ENCODE peak calls at places on chromosomes 13 and 19, in six cellular contexts. J, P, Y, V, B and M are unnamed samples.

GRCh38 chr13:43154083-43154739 is 130.8 kb downstream of the DNAJC15 start:
- DNase-seq in J (peak), P (no peak), Y (no peak), V (no peak), B (no peak), M (no peak)

GRCh38 chr13:99778500-99778899 is 193.1 kb downstream of the ZIC5 start:
- DNase-seq in J (no peak), P (no peak), Y (no peak), V (no peak), B (no peak), M (no peak)

GRCh38 chr19:38759590-38760003 is 13.7 kb downstream of the LGALS7 start:
- DNase-seq in J (no peak), P (no peak), Y (no peak), V (no peak), B (no peak), M (no peak)

GRCh38 chr13:86383151-86383550 is 583.9 kb upstream of the SLITRK6 start:
- DNase-seq in J (no peak), P (no peak), Y (no peak), V (no peak), B (no peak), M (no peak)

GRCh38 chr19:58349590-58349989 is 3.7 kb downstream of the A1BG start:
- DNase-seq in J (no peak), P (no peak), Y (no peak), V (no peak), B (no peak), M (no peak)

GRCh38 chr13:114102521-114103288 is 29.7 kb downstream of the RASA3 start:
- DNase-seq in J (no peak), P (no peak), Y (no peak), V (no peak), B (no peak), M (no peak)

GRCh38 chr13:40637644-40638043 is 28.8 kb downstream of the FOXO1 start:
- DNase-seq in J (no peak), P (no peak), Y (no peak), V (no peak), B (no peak), M (no peak)

GRCh38 chr13:48072304-48072703 is 22.6 kb downstream of the MED4 start:
- DNase-seq in J (no peak), P (no peak), Y (no peak), V (no peak), B (no peak), M (no peak)

GRCh38 chr19:3443840-3444694 is 36.3 kb downstream of the SMIM24 start:
- DNase-seq in J (peak), P (no peak), Y (no peak), V (no peak), B (no peak), M (peak)

GRCh38 chr13:47521895-47522487 is 479.1 kb downstream of the SUCLA2 start:
- DNase-seq in J (no peak), P (no peak), Y (no peak), V (no peak), B (no peak), M (no peak)

GRCh38 chr13:33205804-33206221 is 79.7 kb downstream of the STARD13 start:
- DNase-seq in J (peak), P (no peak), Y (no peak), V (no peak), B (no peak), M (peak)

GRCh38 chr19:1418494-1418775 is 11.0 kb downstream of the DAZAP1 start:
- DNase-seq in J (no peak), P (no peak), Y (no peak), V (no peak), B (no peak), M (no peak)

GRCh38 chr19:409006-409514 is at the start of gene C2CD4C:
- DNase-seq in J (no peak), P (peak), Y (no peak), V (no peak), B (no peak), M (no peak)

GRCh38 chr13:79659161-79659560 is 178.2 kb downstream of the NDFIP2 start:
- DNase-seq in J (peak), P (no peak), Y (no peak), V (peak), B (no peak), M (peak)

GRCh38 chr19:52516191-52516590 is 11.3 kb upstream of the ZNF808 start:
- DNase-seq in J (no peak), P (no peak), Y (no peak), V (no peak), B (no peak), M (no peak)

GRCh38 chr19:3606690-3607289 is at the start of gene TBXA2R:
- DNase-seq in J (peak), P (peak), Y (no peak), V (no peak), B (peak), M (peak)

GRCh38 chr19:23771348-23771747 is 12.7 kb upstream of the ZNF681 start:
- DNase-seq in J (no peak), P (no peak), Y (no peak), V (no peak), B (no peak), M (no peak)

GRCh38 chr13:20360835-20361412 is 128.8 kb upstream of the GJB6 start:
- DNase-seq in J (peak), P (no peak), Y (no peak), V (no peak), B (no peak), M (no peak)

GRCh38 chr19:8835877-8836276 is 3.7 kb downstream of the MBD3L1 start:
- DNase-seq in J (no peak), P (no peak), Y (no peak), V (no peak), B (no peak), M (no peak)

GRCh38 chr13:44463759-44464158 is 90.1 kb downstream of the SERP2 start:
- DNase-seq in J (no peak), P (no peak), Y (no peak), V (no peak), B (no peak), M (no peak)

GRCh38 chr19:6828698-6829633 is 56.5 kb downstream of the VAV1 start:
- DNase-seq in J (no peak), P (no peak), Y (no peak), V (no peak), B (peak), M (peak)

GRCh38 chr13:107192289-107192688 is 624.4 kb upstream of the ARGLU1 start:
- DNase-seq in J (peak), P (no peak), Y (no peak), V (no peak), B (no peak), M (no peak)

GRCh38 chr13:34347784-34348573 is 530.0 kb downstream of the RFC3 start:
- DNase-seq in J (no peak), P (no peak), Y (no peak), V (no peak), B (no peak), M (no peak)

GRCh38 chr13:52195052-52195837 is 35.8 kb upstream of the NEK3 start:
- DNase-seq in J (peak), P (peak), Y (no peak), V (peak), B (peak), M (peak)

GRCh38 chr13:72341904-72342303 is 385.5 kb downstream of the MZT1 start:
- DNase-seq in J (no peak), P (no peak), Y (no peak), V (no peak), B (no peak), M (no peak)